ENCODE peak calls at places on chromosomes 13 and 19, in six cellular contexts. T is stimulated activated CD8-positive, alpha-beta memory T cell treated with anti-CD3 and anti-CD28 coated beads, Interleukin-7, amount 100 ng/mL, for 1 hour; Q is upper lobe of right lung; I is SW 1271; S is lower leg skin; B is activated naive CD8-positive, alpha-beta T cell treated with anti-CD3 and anti-CD28 coated beads, Interleukin-2, amount 50 U/mL, for 24 hours. V is an unnamed sample.

GRCh38 chr19:52735734-52736133 is 890 bp upstream of the ZNF611 start:
- DNase-seq in T (no peak), Q (peak; percentile 85), I (no peak), S (peak; percentile 18), B (no peak), V (no peak)

GRCh38 chr13:40480012-40480914 is 186.2 kb downstream of the FOXO1 start:
- DNase-seq in T (no peak), Q (no peak), I (no peak), S (no peak), B (no peak), V (no peak)

GRCh38 chr13:79966039-79966438 is 374.9 kb downstream of the SPRY2 start:
- DNase-seq in T (no peak), Q (no peak), I (no peak), S (no peak), B (no peak), V (no peak)

GRCh38 chr13:37701306-37701705 is 102.7 kb upstream of the POSTN start:
- DNase-seq in T (no peak), Q (no peak), I (no peak), S (no peak), B (no peak), V (no peak)

GRCh38 chr19:30549151-30549550 is 177.0 kb downstream of the ZNF536 start:
- DNase-seq in T (no peak), Q (no peak), I (no peak), S (no peak), B (no peak), V (no peak)

GRCh38 chr19:28578786-28579505 is 634.0 kb downstream of the UQCRFS1 start:
- DNase-seq in T (no peak), Q (no peak), I (no peak), S (no peak), B (no peak), V (no peak)

GRCh38 chr19:311813-312261 is 20.6 kb upstream of the PLPP2 start:
- DNase-seq in T (no peak), Q (peak; percentile 66), I (no peak), S (no peak), B (no peak), V (no peak)

GRCh38 chr19:47704656-47705055 is 8.6 kb upstream of the EHD2 start:
- DNase-seq in T (no peak), Q (no peak), I (no peak), S (no peak), B (no peak), V (no peak)

GRCh38 chr13:35512271-35512920 is 35.9 kb upstream of the MAB21L1 start:
- DNase-seq in T (no peak), Q (no peak), I (no peak), S (no peak), B (no peak), V (no peak)

GRCh38 chr19:48997972-48998371 is 4.3 kb downstream of the RUVBL2 start:
- DNase-seq in T (no peak), Q (no peak), I (peak; percentile 31), S (no peak), B (peak; percentile 71), V (peak; percentile 55)

GRCh38 chr13:33548065-33548464 is 262.5 kb upstream of the STARD13 start:
- DNase-seq in T (no peak), Q (no peak), I (no peak), S (no peak), B (no peak), V (no peak)

GRCh38 chr13:27620377-27621115 is at the start of gene LNX2:
- DNase-seq in T (peak; percentile 96), Q (peak; percentile 99), I (peak; percentile 92), S (peak; percentile 97), B (peak; percentile 97), V (peak; percentile 98)

GRCh38 chr19:31154021-31154420 is 195.2 kb downstream of the TSHZ3 start:
- DNase-seq in T (no peak), Q (no peak), I (no peak), S (no peak), B (no peak), V (no peak)

GRCh38 chr19:20359933-20360720 is 193.1 kb downstream of the ZNF486 start:
- DNase-seq in T (no peak), Q (no peak), I (no peak), S (no peak), B (peak; percentile 2), V (no peak)

GRCh38 chr19:42038675-42039074 is 31.3 kb downstream of the GRIK5 start:
- DNase-seq in T (no peak), Q (no peak), I (no peak), S (no peak), B (no peak), V (no peak)

GRCh38 chr13:50243926-50244325 is 228.7 kb downstream of the KCNRG start:
- DNase-seq in T (no peak), Q (no peak), I (no peak), S (no peak), B (no peak), V (no peak)

GRCh38 chr13:111183959-111184684 is 69.0 kb downstream of the ARHGEF7 start:
- DNase-seq in T (no peak), Q (no peak), I (no peak), S (no peak), B (no peak), V (no peak)

GRCh38 chr13:48222358-48223015 is 10.5 kb upstream of the ITM2B start:
- DNase-seq in T (no peak), Q (peak; percentile 75), I (no peak), S (no peak), B (no peak), V (no peak)

GRCh38 chr13:113905942-113906341 is 42.1 kb upstream of the GAS6 start:
- DNase-seq in T (no peak), Q (no peak), I (no peak), S (peak; percentile 10), B (no peak), V (no peak)

GRCh38 chr19:54429176-54429495 is 13.9 kb downstream of the TTYH1 start:
- DNase-seq in T (no peak), Q (no peak), I (no peak), S (no peak), B (no peak), V (no peak)

GRCh38 chr13:47256618-47257017 is 359.8 kb upstream of the HTR2A start:
- DNase-seq in T (no peak), Q (no peak), I (no peak), S (no peak), B (no peak), V (no peak)

V was measured in stimulated activated CD4-positive, alpha-beta T cell treated with anti-CD3 and anti-CD28 coated beads, Interleukin-4, amount 100 ng/mL, for 24 hours.